ENCODE peak calls at places on chromosomes 1 and 21, in seven cellular contexts. One of them, this sample, is unnamed.

GRCh38 chr1:240304466-240304865 is 212.8 kb downstream of the FMN2 start:
- DNase-seq in fibroblast of mammary gland: no peak
- DNase-seq in GM20000: no peak
- DNase-seq in heart right ventricle: no peak
- DNase-seq in spleen: no peak
- DNase-seq in renal cortical epithelial cell: no peak
- DNase-seq in NAMALWA: no peak
- DNase-seq in this sample: no peak

GRCh38 chr1:87812881-87813577 is 484.3 kb downstream of the LMO4 start:
- DNase-seq in spleen: no peak
- DNase-seq in renal cortical epithelial cell: no peak
- DNase-seq in NAMALWA: peak
- DNase-seq in heart right ventricle: no peak
- DNase-seq in fibroblast of mammary gland: no peak
- DNase-seq in GM20000: peak
- DNase-seq in this sample: no peak

GRCh38 chr1:22332166-22332717 is 119.4 kb upstream of the ZBTB40 start:
- DNase-seq in renal cortical epithelial cell: no peak
- DNase-seq in heart right ventricle: no peak
- DNase-seq in fibroblast of mammary gland: peak
- DNase-seq in NAMALWA: no peak
- DNase-seq in GM20000: no peak
- DNase-seq in spleen: peak
- DNase-seq in this sample: no peak

GRCh38 chr21:45981641-45982255 is at the start of gene COL6A1:
- DNase-seq in heart right ventricle: peak
- DNase-seq in NAMALWA: no peak
- DNase-seq in renal cortical epithelial cell: no peak
- DNase-seq in fibroblast of mammary gland: peak
- DNase-seq in spleen: peak
- DNase-seq in GM20000: peak
- DNase-seq in this sample: no peak

GRCh38 chr1:106677181-106677580 is 379.3 kb upstream of the PRMT6 start:
- DNase-seq in heart right ventricle: no peak
- DNase-seq in spleen: no peak
- DNase-seq in fibroblast of mammary gland: no peak
- DNase-seq in NAMALWA: no peak
- DNase-seq in GM20000: no peak
- DNase-seq in renal cortical epithelial cell: no peak
- DNase-seq in this sample: no peak

GRCh38 chr1:163706915-163707314 is 385.2 kb downstream of the NUF2 start:
- DNase-seq in NAMALWA: no peak
- DNase-seq in GM20000: no peak
- DNase-seq in spleen: no peak
- DNase-seq in fibroblast of mammary gland: no peak
- DNase-seq in heart right ventricle: no peak
- DNase-seq in renal cortical epithelial cell: no peak
- DNase-seq in this sample: no peak

GRCh38 chr1:18384477-18384876 is 96.3 kb upstream of the KLHDC7A start:
- DNase-seq in GM20000: no peak
- DNase-seq in fibroblast of mammary gland: no peak
- DNase-seq in spleen: no peak
- DNase-seq in heart right ventricle: no peak
- DNase-seq in renal cortical epithelial cell: no peak
- DNase-seq in NAMALWA: no peak
- DNase-seq in this sample: no peak

GRCh38 chr1:115837386-115837761 is 3.6 kb downstream of the NHLH2 start:
- DNase-seq in spleen: no peak
- DNase-seq in renal cortical epithelial cell: no peak
- DNase-seq in fibroblast of mammary gland: no peak
- DNase-seq in NAMALWA: no peak
- DNase-seq in GM20000: no peak
- DNase-seq in heart right ventricle: no peak
- DNase-seq in this sample: no peak

GRCh38 chr1:24717867-24718650 is 27.2 kb upstream of the CLIC4 start:
- DNase-seq in heart right ventricle: no peak
- DNase-seq in NAMALWA: no peak
- DNase-seq in fibroblast of mammary gland: no peak
- DNase-seq in renal cortical epithelial cell: peak
- DNase-seq in spleen: no peak
- DNase-seq in GM20000: no peak
- DNase-seq in this sample: no peak

GRCh38 chr1:226064816-226065248 is 2.3 kb downstream of the H3-3A start:
- DNase-seq in GM20000: peak
- DNase-seq in renal cortical epithelial cell: peak
- DNase-seq in NAMALWA: peak
- DNase-seq in heart right ventricle: no peak
- DNase-seq in spleen: no peak
- DNase-seq in fibroblast of mammary gland: peak
- DNase-seq in this sample: no peak

GRCh38 chr1:162192323-162192678 is 122.8 kb downstream of the NOS1AP start:
- DNase-seq in spleen: no peak
- DNase-seq in heart right ventricle: no peak
- DNase-seq in fibroblast of mammary gland: no peak
- DNase-seq in NAMALWA: no peak
- DNase-seq in renal cortical epithelial cell: no peak
- DNase-seq in GM20000: no peak
- DNase-seq in this sample: no peak

GRCh38 chr1:41268154-41268770 is 26.2 kb upstream of the SCMH1 start:
- DNase-seq in spleen: peak
- DNase-seq in NAMALWA: peak
- DNase-seq in heart right ventricle: peak
- DNase-seq in fibroblast of mammary gland: peak
- DNase-seq in renal cortical epithelial cell: peak
- DNase-seq in GM20000: peak
- DNase-seq in this sample: peak

GRCh38 chr1:215551806-215552205 is 15.3 kb upstream of the KCTD3 start:
- DNase-seq in spleen: no peak
- DNase-seq in NAMALWA: no peak
- DNase-seq in renal cortical epithelial cell: no peak
- DNase-seq in fibroblast of mammary gland: no peak
- DNase-seq in heart right ventricle: no peak
- DNase-seq in GM20000: no peak
- DNase-seq in this sample: no peak

GRCh38 chr1:224733021-224733911 is 117.1 kb downstream of the CNIH3 start:
- DNase-seq in renal cortical epithelial cell: peak
- DNase-seq in GM20000: peak
- DNase-seq in NAMALWA: no peak
- DNase-seq in heart right ventricle: no peak
- DNase-seq in fibroblast of mammary gland: peak
- DNase-seq in spleen: no peak
- DNase-seq in this sample: no peak

GRCh38 chr1:27392778-27393635 is 585 bp downstream of the GPR3 start:
- DNase-seq in fibroblast of mammary gland: no peak
- DNase-seq in spleen: peak
- DNase-seq in GM20000: peak
- DNase-seq in heart right ventricle: no peak
- DNase-seq in NAMALWA: no peak
- DNase-seq in renal cortical epithelial cell: no peak
- DNase-seq in this sample: no peak

GRCh38 chr21:15754640-15755039 is 24.9 kb downstream of the USP25 start:
- DNase-seq in spleen: no peak
- DNase-seq in renal cortical epithelial cell: peak
- DNase-seq in heart right ventricle: no peak
- DNase-seq in GM20000: no peak
- DNase-seq in fibroblast of mammary gland: peak
- DNase-seq in NAMALWA: no peak
- DNase-seq in this sample: no peak

GRCh38 chr21:42997053-42997452 is 22.7 kb downstream of the PKNOX1 start:
- DNase-seq in GM20000: no peak
- DNase-seq in spleen: no peak
- DNase-seq in renal cortical epithelial cell: no peak
- DNase-seq in NAMALWA: no peak
- DNase-seq in heart right ventricle: peak
- DNase-seq in fibroblast of mammary gland: peak
- DNase-seq in this sample: no peak

GRCh38 chr1:16980473-16981268 is at the start of gene MFAP2:
- DNase-seq in renal cortical epithelial cell: no peak
- DNase-seq in NAMALWA: no peak
- DNase-seq in heart right ventricle: no peak
- DNase-seq in GM20000: no peak
- DNase-seq in fibroblast of mammary gland: peak
- DNase-seq in spleen: no peak
- DNase-seq in this sample: no peak

GRCh38 chr1:41810446-41810845 is 108.3 kb downstream of the HIVEP3 start:
- DNase-seq in fibroblast of mammary gland: peak
- DNase-seq in spleen: no peak
- DNase-seq in NAMALWA: peak
- DNase-seq in renal cortical epithelial cell: peak
- DNase-seq in heart right ventricle: no peak
- DNase-seq in GM20000: peak
- DNase-seq in this sample: peak

GRCh38 chr1:164721037-164721496 is 162.1 kb downstream of the PBX1 start:
- DNase-seq in fibroblast of mammary gland: no peak
- DNase-seq in heart right ventricle: no peak
- DNase-seq in NAMALWA: no peak
- DNase-seq in GM20000: no peak
- DNase-seq in spleen: no peak
- DNase-seq in renal cortical epithelial cell: no peak
- DNase-seq in this sample: no peak

GRCh38 chr1:91278754-91279153 is 125.9 kb downstream of the HFM1 start:
- DNase-seq in heart right ventricle: no peak
- DNase-seq in renal cortical epithelial cell: peak
- DNase-seq in fibroblast of mammary gland: peak
- DNase-seq in spleen: no peak
- DNase-seq in GM20000: no peak
- DNase-seq in NAMALWA: peak
- DNase-seq in this sample: no peak

GRCh38 chr1:169601096-169601881 is 15.0 kb upstream of the F5 start:
- DNase-seq in heart right ventricle: no peak
- DNase-seq in spleen: no peak
- DNase-seq in fibroblast of mammary gland: peak
- DNase-seq in NAMALWA: peak
- DNase-seq in GM20000: peak
- DNase-seq in renal cortical epithelial cell: peak
- DNase-seq in this sample: no peak

GRCh38 chr1:94998128-94998527 is 71.2 kb upstream of the CNN3 start:
- DNase-seq in heart right ventricle: no peak
- DNase-seq in GM20000: no peak
- DNase-seq in renal cortical epithelial cell: no peak
- DNase-seq in NAMALWA: no peak
- DNase-seq in spleen: no peak
- DNase-seq in fibroblast of mammary gland: no peak
- DNase-seq in this sample: no peak